ENCODE peak calls at places on chromosomes 6 and 20, in four cellular contexts. N is glutamatergic neuron; K is PC-3; R is CD8-positive, alpha-beta T cell. L is an unnamed sample.

GRCh38 chr6:31068738-31069340 is 43.5 kb downstream of the C6orf15 start:
- DNase-seq in N (peak; percentile 76), K (peak; percentile 90), R (peak; percentile 50), L (peak; percentile 45)

GRCh38 chr6:67221226-67221625 is 1413.9 kb upstream of the ADGRB3 start:
- DNase-seq in N (no peak), K (peak; percentile 9), R (no peak), L (no peak)

GRCh38 chr6:35287671-35288396 is 9.8 kb upstream of the DEF6 start:
- DNase-seq in N (no peak), K (no peak), R (no peak), L (no peak)

GRCh38 chr20:34571753-34572152 is 13.2 kb downstream of the MAP1LC3A start:
- DNase-seq in N (no peak), K (no peak), R (no peak), L (no peak)

GRCh38 chr6:134029495-134030455 is 22.6 kb downstream of the SLC2A12 start:
- DNase-seq in N (no peak), K (peak; percentile 69), R (no peak), L (no peak)

GRCh38 chr6:104940881-104941693 is 15.8 kb upstream of the LIN28B start:
- DNase-seq in N (peak; percentile 88), K (peak; percentile 16), R (no peak), L (no peak)

GRCh38 chr6:37373822-37374514 is 20.2 kb downstream of the RNF8 start:
- DNase-seq in N (no peak), K (no peak), R (no peak), L (no peak)

GRCh38 chr6:72861935-72862432 is 240.1 kb downstream of the KCNQ5 start:
- DNase-seq in N (no peak), K (peak; percentile 67), R (no peak), L (no peak)

GRCh38 chr6:13248053-13248452 is 80.3 kb downstream of the TBC1D7 start:
- DNase-seq in N (peak; percentile 62), K (peak; percentile 14), R (no peak), L (no peak)

GRCh38 chr6:7532232-7532631 is 9.2 kb upstream of the DSP start:
- DNase-seq in N (no peak), K (peak; percentile 87), R (no peak), L (no peak)

GRCh38 chr6:128570439-128571063 is 50.2 kb upstream of the PTPRK start:
- DNase-seq in N (no peak), K (peak; percentile 76), R (no peak), L (no peak)

GRCh38 chr6:127367023-127367375 is 23.6 kb upstream of the ECHDC1 start:
- DNase-seq in N (no peak), K (peak; percentile 11), R (no peak), L (no peak)

GRCh38 chr6:1832844-1833787 is 223.4 kb downstream of the FOXC1 start:
- DNase-seq in N (no peak), K (peak; percentile 72), R (no peak), L (no peak)

GRCh38 chr6:80376411-80376810 is 269.9 kb downstream of the BCKDHB start:
- DNase-seq in N (no peak), K (no peak), R (no peak), L (no peak)

GRCh38 chr20:50501970-50502745 is 8.0 kb upstream of the PTPN1 start:
- DNase-seq in N (no peak), K (no peak), R (no peak), L (no peak)

GRCh38 chr20:50506270-50506579 is 4.0 kb upstream of the PTPN1 start:
- DNase-seq in N (no peak), K (no peak), R (no peak), L (no peak)

GRCh38 chr20:50509923-50510705 is at the start of gene PTPN1:
- DNase-seq in N (peak; percentile 98), K (peak; percentile 100), R (peak; percentile 97), L (peak; percentile 98)

GRCh38 chr20:50508171-50508761 is 1.9 kb upstream of the PTPN1 start:
- DNase-seq in N (no peak), K (no peak), R (no peak), L (no peak)

DNA sequence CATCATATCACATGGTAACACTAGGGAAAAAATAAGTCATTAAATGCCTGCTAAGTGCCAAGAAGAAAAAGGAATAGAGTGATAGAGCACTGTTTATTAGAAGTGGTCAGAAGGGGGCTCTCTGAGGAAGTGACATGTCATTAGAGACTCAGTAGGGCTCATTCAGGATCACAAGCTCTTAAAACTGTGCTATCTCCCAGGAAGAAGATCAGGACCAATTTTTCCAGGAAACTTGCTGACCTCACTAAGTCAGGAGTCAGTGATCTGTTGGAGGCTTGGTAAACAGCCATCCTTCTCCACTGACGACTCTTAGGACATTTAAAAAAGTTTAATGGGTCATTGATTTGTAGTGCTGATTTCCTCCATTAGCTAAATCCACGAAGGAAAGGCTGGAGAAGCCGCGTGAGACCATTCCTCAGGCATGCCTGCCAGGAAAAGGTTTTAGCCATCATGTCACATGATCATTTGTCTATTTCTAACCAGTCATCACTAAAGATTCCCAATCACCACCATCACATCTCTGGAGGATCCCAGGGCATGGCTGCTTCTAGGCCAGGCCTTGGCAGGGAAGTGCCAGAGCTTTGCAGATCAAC is 5.9 kb upstream of the PTPN1 start:
- DNase-seq in N (no peak), K (no peak), R (no peak), L (no peak)
- TF ChIP-seq CTCF in N (no peak), K (peak; percentile 39), R (no peak), L (no peak)

GRCh38 chr6:52591832-52592231 is 15.0 kb upstream of the TRAM2 start:
- DNase-seq in N (no peak), K (no peak), R (no peak), L (no peak)

GRCh38 chr6:52588710-52589091 is 11.8 kb upstream of the TRAM2 start:
- DNase-seq in N (no peak), K (no peak), R (no peak), L (no peak)

GRCh38 chr6:52588087-52588709 is 11.3 kb upstream of the TRAM2 start:
- DNase-seq in N (no peak), K (no peak), R (no peak), L (no peak)

GRCh38 chr6:52594216-52594615 is 17.4 kb upstream of the TRAM2 start:
- DNase-seq in N (no peak), K (no peak), R (no peak), L (no peak)

GRCh38 chr6:52590634-52590985 is 13.8 kb upstream of the TRAM2 start:
- DNase-seq in N (no peak), K (no peak), R (no peak), L (no peak)
- TF ChIP-seq CTCF in N (no peak), K (no peak), R (no peak), L (no peak)

GRCh38 chr6:17012421-17013225 is 89.2 kb upstream of the STMND1 start:
- DNase-seq in N (peak; percentile 18), K (peak; percentile 15), R (no peak), L (no peak)
- TF ChIP-seq CTCF in N (no peak), K (peak; percentile 11), R (no peak), L (no peak)

DNA sequence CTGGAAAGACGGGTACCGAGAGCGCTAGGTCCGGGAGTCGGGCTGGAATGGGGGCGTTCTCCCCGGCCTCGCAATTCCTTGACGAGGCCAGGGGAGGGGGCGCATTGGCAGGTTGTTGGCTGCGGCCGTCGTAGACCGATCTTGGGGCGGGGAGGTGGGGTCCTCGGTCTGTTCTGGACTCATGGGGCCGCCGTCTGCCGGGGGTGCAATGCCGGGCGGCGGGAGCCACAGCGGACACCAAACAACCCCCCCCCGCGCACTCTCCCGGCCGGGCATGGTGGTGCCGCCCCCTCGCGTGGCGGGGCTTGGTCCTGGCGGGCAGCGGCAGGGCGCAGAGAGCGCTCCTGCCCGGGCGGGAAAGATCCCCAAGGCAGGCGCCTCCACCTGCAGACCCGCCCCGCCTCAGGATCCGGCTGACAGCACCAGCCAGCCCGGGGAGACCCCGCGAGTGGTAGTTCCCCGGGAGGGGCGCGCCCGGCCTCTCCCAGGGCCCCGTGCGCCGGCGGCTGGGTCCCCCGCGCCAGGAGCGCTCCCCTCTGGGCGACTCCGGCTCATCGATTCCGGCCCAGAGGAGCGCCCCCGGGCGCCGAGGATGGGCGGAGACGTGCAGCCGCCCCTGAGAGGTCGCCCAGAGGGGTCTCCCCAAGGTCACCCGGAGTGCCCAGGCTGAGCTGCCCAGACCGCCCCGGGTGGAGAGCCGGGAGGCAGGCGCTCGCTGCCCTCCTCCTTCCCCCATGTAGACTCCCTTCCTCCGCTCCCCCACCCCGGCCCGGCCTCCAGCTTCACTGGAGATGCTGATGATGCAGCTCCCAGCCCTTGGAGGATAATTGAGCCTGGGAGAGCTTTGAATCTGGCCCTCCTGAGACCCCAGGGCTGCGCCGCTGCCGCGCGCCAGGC is 709 bp downstream of the PPP1R16B start:
- DNase-seq in N (peak; percentile 46), K (no peak), R (peak; percentile 25), L (peak; percentile 20)
- TF ChIP-seq CTCF in N (no peak), K (no peak), R (no peak), L (peak; percentile 17)

GRCh38 chr20:63236116-63236837 is 572 bp downstream of the BIRC7 start:
- DNase-seq in N (no peak), K (no peak), R (no peak), L (no peak)

GRCh38 chr20:63235399-63235983 is at the start of gene BIRC7:
- DNase-seq in N (peak; percentile 58), K (no peak), R (no peak), L (no peak)

GRCh38 chr20:63233924-63234323 is 1.8 kb upstream of the BIRC7 start:
- DNase-seq in N (no peak), K (no peak), R (no peak), L (no peak)

GRCh38 chr20:63233061-63233344 is 2.7 kb upstream of the BIRC7 start:
- DNase-seq in N (no peak), K (no peak), R (no peak), L (no peak)

DNA sequence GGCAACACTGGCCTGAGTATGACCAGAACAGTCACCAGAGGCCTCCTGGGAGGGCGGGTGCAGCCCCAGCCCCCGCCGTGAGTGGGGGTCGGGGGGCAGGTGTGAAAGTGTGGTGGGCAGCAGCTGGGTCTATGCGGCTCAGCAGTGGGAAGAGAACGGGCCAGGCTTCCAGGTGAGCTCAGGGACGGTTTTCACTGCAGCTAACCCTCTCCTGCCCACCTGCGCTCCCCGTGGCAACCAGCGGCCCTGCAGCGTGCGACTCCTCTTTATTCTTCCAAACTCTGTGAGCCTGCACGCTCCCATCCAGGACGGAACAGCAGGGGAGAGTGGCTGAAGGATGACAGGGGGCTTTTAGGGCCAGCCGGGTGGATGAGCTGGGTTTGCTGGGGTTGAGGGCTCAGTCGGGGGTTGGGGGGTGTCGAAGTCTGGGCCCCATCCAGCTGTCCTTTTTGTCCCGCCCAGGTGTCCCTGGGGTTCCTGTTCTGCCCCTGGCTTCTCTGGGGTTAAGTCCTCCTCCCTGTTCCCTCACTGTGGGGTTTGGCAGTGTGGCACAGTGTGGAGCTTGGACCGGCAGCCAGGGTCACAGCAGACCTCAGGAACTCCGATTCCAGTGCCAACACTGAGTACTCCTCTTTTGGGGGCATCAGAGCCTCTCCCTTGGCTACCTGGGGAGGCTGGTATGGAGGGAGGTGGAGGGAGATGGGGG is 859 bp upstream of the BIRC7 start:
- DNase-seq in N (peak; percentile 78), K (peak; percentile 52), R (no peak), L (no peak)
- TF ChIP-seq CTCF in N (peak; percentile 57), K (peak; percentile 49), R (peak; percentile 47), L (peak; percentile 13)

DNA sequence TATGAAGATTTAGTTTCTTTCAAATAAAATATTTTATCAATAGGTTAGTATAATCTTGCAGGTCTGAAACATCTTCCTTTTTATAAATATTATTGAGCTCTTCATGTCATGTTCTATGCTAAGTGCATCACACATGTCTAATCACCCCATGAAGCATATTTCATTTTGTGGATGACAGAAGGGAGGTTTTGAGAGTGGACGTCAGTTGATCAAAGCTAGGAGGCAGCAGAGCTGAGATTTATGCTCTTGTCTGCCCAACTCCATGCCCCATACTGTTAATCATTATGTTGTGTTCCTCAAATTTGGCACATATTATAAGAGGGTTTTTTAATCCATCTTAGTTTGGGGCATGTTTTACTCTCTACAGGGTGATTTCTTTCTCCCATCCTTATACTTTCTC is 22.7 kb downstream of the DSE start:
- DNase-seq in N (no peak), K (no peak), R (no peak), L (no peak)
- TF ChIP-seq CTCF in N (no peak), K (no peak), R (no peak), L (no peak)